ENCODE peak calls at places on chromosomes 16 and 17, in five cellular contexts. K is heart left ventricle, S is right atrium auricular region, B is progenitor cell of endocrine pancreas, Q is fibroblast of lung. E is an unnamed sample.

GRCh38 chr16:66741131-66741900 is 10.1 kb downstream of the DYNC1LI2 start:
- DNase-seq in S (peak), B (no peak), Q (peak), K (peak), E (no peak)

GRCh38 chr17:2405247-2405926 is 4.5 kb upstream of the MNT start:
- DNase-seq in S (no peak), Q (peak), K (no peak), B (no peak), E (no peak)

GRCh38 chr17:64091116-64091515 is 38.8 kb downstream of the ERN1 start:
- DNase-seq in B (no peak), K (no peak), S (no peak), Q (no peak), E (no peak)

GRCh38 chr17:42436401-42436800 is 13.3 kb upstream of the CAVIN1 start:
- DNase-seq in Q (peak), B (no peak), K (peak), S (peak), E (no peak)

GRCh38 chr16:1895949-1896675 is 22.1 kb downstream of the HS3ST6 start:
- DNase-seq in Q (no peak), S (no peak), K (no peak), B (no peak), E (no peak)

GRCh38 chr17:76476736-76477135 is 9.3 kb downstream of the AANAT start:
- DNase-seq in B (no peak), Q (no peak), S (no peak), K (no peak), E (no peak)

GRCh38 chr16:89257757-89258465 is 40.4 kb downstream of the ZNF778 start:
- DNase-seq in Q (no peak), S (no peak), K (no peak), B (no peak), E (no peak)

GRCh38 chr16:2206780-2207433 is 1.7 kb downstream of the MLST8 start:
- DNase-seq in K (no peak), S (no peak), Q (no peak), B (no peak), E (no peak)

GRCh38 chr17:83026311-83026811 is 53.0 kb upstream of the METRNL start:
- DNase-seq in S (peak), Q (no peak), K (no peak), B (no peak), E (no peak)

GRCh38 chr17:44546711-44547606 is 10.3 kb upstream of the FZD2 start:
- DNase-seq in Q (peak), B (no peak), K (no peak), S (no peak), E (no peak)

GRCh38 chr17:32525116-32525515 is 38.3 kb downstream of the CDK5R1 start:
- DNase-seq in S (no peak), B (no peak), K (no peak), Q (peak), E (no peak)

GRCh38 chr17:82691714-82692113 is 6.8 kb downstream of the RAB40B start:
- DNase-seq in B (no peak), Q (no peak), S (no peak), K (no peak), E (no peak)

GRCh38 chr16:19348578-19349315 is 63.2 kb downstream of the CLEC19A start:
- DNase-seq in B (peak), S (no peak), K (no peak), Q (no peak), E (peak)

GRCh38 chr17:74465378-74466110 is 890 bp upstream of the CD300A start:
- DNase-seq in S (no peak), Q (no peak), B (no peak), K (no peak), E (no peak)

GRCh38 chr17:19409509-19409908 is 1.5 kb upstream of the RNF112 start:
- DNase-seq in K (no peak), S (no peak), Q (no peak), B (no peak), E (no peak)

GRCh38 chr16:47728229-47728628 is 267.1 kb downstream of the PHKB start:
- DNase-seq in K (no peak), S (no peak), B (no peak), Q (no peak), E (no peak)

GRCh38 chr16:3022697-3023414 is 886 bp downstream of the HCFC1R1 start:
- DNase-seq in Q (peak), K (peak), S (no peak), B (no peak), E (no peak)

GRCh38 chr17:70369296-70369855 is 200.0 kb downstream of the KCNJ2 start:
- DNase-seq in S (no peak), Q (no peak), K (no peak), B (no peak), E (no peak)

GRCh38 chr16:85417156-85417860 is 195.8 kb upstream of the GSE1 start:
- DNase-seq in Q (no peak), S (no peak), K (no peak), B (no peak), E (no peak)

GRCh38 chr17:4004517-4005295 is 40.5 kb upstream of the ATP2A3 start:
- DNase-seq in S (no peak), B (peak), Q (peak), K (peak), E (peak)

GRCh38 chr16:58854392-58854791 is 120.3 kb upstream of the GOT2 start:
- DNase-seq in Q (no peak), K (no peak), S (no peak), B (no peak), E (no peak)

GRCh38 chr17:22337467-22337866 is 645.1 kb downstream of the KCNJ18 start:
- DNase-seq in Q (no peak), K (no peak), B (no peak), S (no peak), E (no peak)
- TF ChIP-seq CTCF in Q (no peak), K (no peak), B (no peak), S (no peak), E (no peak)

GRCh38 chr17:67386965-67387551 is 10.0 kb downstream of the PITPNC1 start:
- DNase-seq in Q (peak), B (peak), S (no peak), K (no peak), E (no peak)
- TF ChIP-seq CTCF in Q (peak), B (peak), S (peak), K (peak), E (peak)

DNA sequence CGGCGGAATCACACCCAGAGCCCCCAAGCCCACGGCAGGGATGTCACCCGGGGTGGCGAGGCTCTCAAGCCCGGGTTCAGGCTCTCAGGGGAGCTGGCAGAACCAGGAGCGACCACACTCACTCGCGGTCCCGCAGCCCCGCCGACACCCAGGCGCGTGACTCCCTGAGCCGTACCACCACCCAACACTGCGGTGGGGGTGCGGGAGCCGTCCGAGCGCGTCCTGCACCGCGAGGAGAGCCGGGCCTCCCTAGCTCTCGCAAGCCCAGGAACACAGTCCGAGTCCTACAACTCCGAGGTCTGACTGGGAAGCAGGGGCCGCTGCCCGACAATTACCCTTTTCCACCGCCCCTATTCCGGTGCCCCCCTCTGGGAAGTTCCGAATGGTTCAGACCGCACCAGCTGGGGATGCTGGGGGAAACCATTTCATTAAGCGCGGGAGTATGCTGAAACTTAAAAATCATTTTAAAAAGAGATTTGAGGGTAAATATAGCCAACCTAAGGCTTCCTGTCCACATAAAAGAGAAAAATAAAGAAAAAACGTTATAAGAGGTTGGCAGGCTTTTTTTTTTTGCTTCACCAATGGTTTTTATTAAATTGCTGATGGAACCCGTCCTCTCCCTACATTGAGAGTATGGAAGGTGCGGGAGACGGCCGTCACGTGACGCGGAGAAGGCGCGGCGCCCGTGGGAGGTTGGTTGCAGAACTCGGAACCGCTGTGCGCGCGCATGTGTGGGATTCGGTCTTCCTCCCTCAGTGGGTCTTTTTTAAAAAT is at the start of gene FLCN:
- DNase-seq in B (peak), K (peak), S (peak), Q (peak), E (peak)
- TF ChIP-seq CTCF in B (no peak), K (no peak), S (no peak), Q (no peak), E (no peak)

DNA sequence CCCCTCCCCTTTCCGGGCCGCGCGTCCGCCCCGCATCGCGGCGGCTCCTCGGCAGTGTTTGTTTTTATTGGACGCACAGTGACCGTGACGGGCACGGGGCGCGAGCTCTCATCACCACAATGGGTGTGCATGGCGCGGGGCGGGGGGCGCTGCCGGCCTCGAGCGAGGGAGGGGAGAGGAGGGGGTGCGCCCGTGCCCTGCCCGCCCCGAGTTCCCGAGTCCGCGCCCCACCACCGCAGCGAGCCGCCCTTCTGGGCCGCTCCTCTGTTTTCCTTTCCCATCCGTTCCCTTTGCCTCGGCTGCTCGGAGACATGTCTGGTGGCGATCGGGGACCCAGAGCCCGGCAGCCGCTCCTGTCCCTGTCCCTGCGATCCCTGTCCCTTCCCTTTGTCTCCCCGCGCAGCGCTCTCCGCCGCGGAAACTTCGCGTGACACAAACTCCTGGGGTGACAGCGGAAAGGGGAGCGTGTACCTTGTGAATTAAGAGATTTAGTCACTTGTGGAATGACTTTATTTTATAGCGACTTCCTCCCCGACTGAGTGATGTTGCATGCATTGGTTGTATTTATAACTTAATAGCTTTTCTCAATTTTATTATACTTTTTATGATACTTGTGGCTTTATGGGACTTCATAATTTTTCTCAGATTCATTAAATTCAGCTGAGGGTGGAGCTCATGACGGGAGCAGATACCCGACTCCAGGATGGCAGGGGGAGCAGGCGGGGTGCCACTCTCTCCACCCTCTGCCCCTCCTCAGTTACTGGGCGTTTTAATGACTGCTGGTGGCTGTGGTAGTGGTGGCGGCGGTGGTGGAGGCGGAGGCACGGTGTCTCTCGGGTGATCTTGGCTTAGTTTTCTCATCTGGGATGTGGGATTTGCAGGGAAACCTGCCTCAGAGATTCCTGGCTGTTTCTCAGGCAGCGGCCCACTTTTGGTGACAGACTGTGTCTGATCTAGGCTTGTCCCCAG is 40.8 kb downstream of the MRM1 start:
- DNase-seq in Q (no peak), B (peak), K (no peak), S (no peak), E (no peak)
- TF ChIP-seq CTCF in Q (no peak), B (no peak), K (no peak), S (no peak), E (no peak)

DNA sequence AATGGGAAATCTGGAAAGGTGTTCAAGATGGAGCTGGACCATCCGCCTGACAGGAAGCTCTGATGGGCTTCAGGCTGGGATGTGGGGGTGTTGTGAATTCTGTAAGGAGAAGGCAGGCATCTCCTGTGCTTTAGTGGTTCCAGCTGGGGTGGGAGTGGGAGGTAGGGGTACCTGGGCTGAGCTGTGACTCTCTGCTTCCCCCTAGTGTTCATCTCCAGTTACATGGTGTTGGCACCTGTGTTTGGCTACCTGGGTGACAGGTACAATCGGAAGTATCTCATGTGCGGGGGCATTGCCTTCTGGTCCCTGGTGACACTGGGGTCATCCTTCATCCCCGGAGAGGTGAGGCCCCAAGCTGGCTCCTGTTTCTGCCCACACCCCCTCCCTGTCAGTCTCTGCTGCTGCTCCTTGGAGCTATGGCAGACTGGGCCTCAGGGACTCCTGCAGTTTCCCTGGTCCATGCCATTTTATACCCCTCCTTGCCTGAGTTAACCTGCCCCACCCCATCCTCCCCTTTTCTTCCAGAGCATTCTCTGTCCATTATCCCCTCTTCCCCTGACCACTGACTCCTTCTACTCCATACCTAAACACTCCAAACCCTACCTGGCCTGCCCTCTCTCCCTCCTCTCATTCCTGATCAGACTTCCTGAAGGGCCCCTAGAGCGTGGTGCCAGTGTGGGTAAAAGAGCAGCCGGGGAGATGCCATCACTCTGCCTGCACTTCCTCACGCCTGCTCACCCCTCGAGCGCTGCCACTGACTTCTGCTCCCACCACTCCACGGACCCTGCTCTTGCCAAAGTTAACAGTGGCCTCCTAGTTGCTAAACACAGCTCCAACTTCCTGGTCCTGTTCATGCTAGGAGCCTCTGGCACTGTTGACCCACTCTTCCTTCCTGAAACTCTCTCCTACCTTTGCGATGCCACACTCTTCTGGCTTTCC is 3.4 kb downstream of the SPNS1 start:
- DNase-seq in K (no peak), S (no peak), B (peak), Q (no peak), E (no peak)
- TF ChIP-seq CTCF in K (no peak), S (peak), B (peak), Q (peak), E (peak)

GRCh38 chr16:56311208-56312027 is 113.9 kb downstream of the AMFR start:
- DNase-seq in S (no peak), Q (no peak), B (no peak), K (no peak), E (no peak)
- TF ChIP-seq CTCF in S (peak), Q (peak), B (peak), K (no peak), E (peak)

DNA sequence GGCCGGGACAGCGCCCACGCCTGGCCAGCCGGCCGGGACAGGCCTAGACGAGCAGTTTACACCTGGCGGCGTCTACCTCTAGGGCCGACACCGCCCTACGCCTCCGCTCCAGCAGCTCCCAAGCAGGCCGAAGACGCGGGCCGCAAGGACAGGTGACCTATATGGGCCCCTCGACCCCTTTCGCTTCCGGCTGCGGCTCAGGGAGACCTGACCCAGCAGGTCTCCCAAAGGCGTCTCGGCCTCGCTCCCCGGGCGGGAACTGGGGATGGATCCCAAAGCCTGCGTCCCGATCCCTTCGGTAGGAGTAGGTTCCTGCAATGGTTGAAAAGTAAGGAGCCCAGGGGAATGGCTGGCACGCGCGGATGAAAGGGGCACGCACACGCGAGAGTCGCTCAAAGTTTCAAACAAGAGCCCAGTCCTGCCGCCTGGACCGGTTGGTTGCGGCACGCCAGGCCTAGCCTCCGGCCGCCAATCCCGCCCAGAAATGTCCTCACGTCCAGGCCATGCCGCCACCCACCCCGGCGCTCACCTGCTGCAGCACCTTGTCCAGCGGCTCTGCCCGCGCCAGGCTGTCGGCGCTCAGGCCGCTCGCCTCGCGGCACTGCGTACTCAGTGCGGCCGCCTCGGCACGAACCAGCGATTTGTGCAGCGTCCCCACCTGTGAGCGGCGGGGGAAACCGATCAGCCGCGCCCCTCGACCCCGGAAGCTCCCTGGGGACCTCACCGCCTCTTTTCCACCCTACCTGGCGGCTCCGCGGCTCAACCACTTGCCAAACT is 634 bp downstream of the ESRP2 start:
- DNase-seq in Q (no peak), B (peak), K (peak), S (no peak), E (no peak)
- TF ChIP-seq CTCF in Q (no peak), B (peak), K (no peak), S (no peak), E (no peak)

GRCh38 chr16:79599837-79600635 is 501 bp downstream of the MAF start:
- DNase-seq in Q (peak), B (peak), S (no peak), K (peak), E (no peak)

GRCh38 chr16:79602615-79603014 is 2.1 kb upstream of the MAF start:
- DNase-seq in B (no peak), K (no peak), Q (no peak), S (peak), E (no peak)

GRCh38 chr16:79600636-79601091 is at the start of gene MAF:
- DNase-seq in Q (peak), B (peak), S (peak), K (peak), E (no peak)

GRCh38 chr16:79601978-79602609 is 1.6 kb upstream of the MAF start:
- DNase-seq in Q (peak), K (peak), B (peak), S (peak), E (no peak)

DNA sequence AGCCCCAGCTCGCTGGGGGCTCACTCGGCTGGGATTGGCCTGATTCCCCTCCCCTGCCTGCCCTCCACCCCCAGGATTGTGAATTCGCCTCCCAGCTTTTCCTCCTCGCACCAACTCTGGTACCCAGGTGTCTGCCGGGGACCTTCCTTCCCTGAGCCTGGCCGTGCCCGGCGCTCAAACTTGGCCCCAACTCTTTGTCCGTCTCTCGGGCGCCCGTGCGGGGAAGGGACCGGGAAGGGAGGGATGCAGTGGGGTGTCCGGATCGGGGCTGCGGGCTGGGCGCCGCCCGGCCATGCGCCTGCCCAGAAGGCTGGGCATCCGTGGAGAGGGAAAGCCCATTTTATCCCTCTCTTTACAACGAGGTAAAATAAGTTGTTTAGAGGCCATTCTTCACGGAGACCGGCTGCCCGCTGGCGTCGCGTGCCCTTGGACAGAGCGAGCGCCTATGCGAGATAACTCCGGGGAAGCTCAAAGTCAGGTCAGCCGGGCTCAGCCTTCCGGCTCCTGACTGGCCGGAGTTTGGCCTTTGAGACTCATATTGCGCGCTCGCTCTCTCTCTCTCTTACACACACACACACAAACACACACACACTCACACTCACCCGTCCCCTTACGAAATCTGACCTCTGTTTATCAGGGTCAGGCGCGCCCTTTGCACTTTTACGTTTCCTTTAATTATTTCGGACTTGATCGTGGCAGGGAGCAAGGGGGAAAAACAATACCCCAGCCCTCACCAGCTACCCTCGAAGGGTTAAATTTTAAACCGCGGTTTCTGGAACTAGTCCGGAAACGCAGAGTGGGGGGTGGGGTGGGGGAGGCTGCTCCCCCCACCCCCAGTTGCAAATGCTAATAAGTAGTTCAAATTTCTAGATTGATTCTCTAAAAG is 798 bp upstream of the MAF start:
- DNase-seq in S (peak), Q (peak), B (peak), K (peak), E (no peak)
- TF ChIP-seq CTCF in S (no peak), Q (no peak), B (no peak), K (no peak), E (no peak)